ENCODE peak calls at places on chromosome 10, in four cellular contexts. J is lung, X is fibroblast of mammary gland, R is left ventricle myocardium inferior. L is an unnamed sample.

GRCh38 chr10:80165173-80165572 is 32.6 kb downstream of the PLAC9 start:
- DNase-seq in X (peak), J (no peak), R (no peak), L (no peak)

GRCh38 chr10:69901623-69902505 is 100.2 kb downstream of the COL13A1 start:
- DNase-seq in R (no peak), X (peak), J (peak), L (no peak)

GRCh38 chr10:11424456-11425287 is 186.8 kb downstream of the USP6NL start:
- DNase-seq in J (peak), X (peak), R (peak), L (no peak)

GRCh38 chr10:88076027-88076880 is 212.8 kb downstream of the PTEN start:
- DNase-seq in R (no peak), X (no peak), J (no peak), L (no peak)

GRCh38 chr10:58618158-58618676 is 105.5 kb downstream of the BICC1 start:
- DNase-seq in J (no peak), R (no peak), X (no peak), L (no peak)

GRCh38 chr10:34565934-34566333 is 249.2 kb downstream of the PARD3 start:
- DNase-seq in J (no peak), R (no peak), X (peak), L (no peak)

GRCh38 chr10:132411561-132412253 is 14.7 kb downstream of the PWWP2B start:
- DNase-seq in J (no peak), R (no peak), X (peak), L (no peak)

GRCh38 chr10:69757553-69758309 is 44.0 kb upstream of the COL13A1 start:
- DNase-seq in R (peak), J (no peak), X (peak), L (peak)

GRCh38 chr10:52316500-52316899 is 2.4 kb downstream of the DKK1 start:
- DNase-seq in J (no peak), R (no peak), X (no peak), L (no peak)

GRCh38 chr10:23994459-23995046 is 214.4 kb upstream of the KIAA1217 start:
- DNase-seq in R (peak), X (peak), J (peak), L (no peak)

GRCh38 chr10:7817984-7818294 is 366 bp upstream of the TAF3 start:
- DNase-seq in J (no peak), R (no peak), X (no peak), L (no peak)

GRCh38 chr10:98361131-98361633 is 53.8 kb downstream of the PYROXD2 start:
- DNase-seq in X (peak), J (peak), R (peak), L (no peak)

GRCh38 chr10:58064714-58065528 is 202.8 kb downstream of the IPMK start:
- DNase-seq in J (no peak), R (no peak), X (peak), L (no peak)

GRCh38 chr10:130686680-130687300 is 550.6 kb downstream of the GLRX3 start:
- DNase-seq in J (no peak), R (no peak), X (no peak), L (no peak)

GRCh38 chr10:79253704-79254103 is 93.6 kb upstream of the PPIF start:
- DNase-seq in R (no peak), X (no peak), J (no peak), L (no peak)

GRCh38 chr10:97042716-97043562 is 142.8 kb downstream of the SLIT1 start:
- DNase-seq in X (no peak), J (no peak), R (no peak), L (no peak)
- TF ChIP-seq CTCF in X (no peak), J (no peak), R (no peak), L (no peak)

DNA sequence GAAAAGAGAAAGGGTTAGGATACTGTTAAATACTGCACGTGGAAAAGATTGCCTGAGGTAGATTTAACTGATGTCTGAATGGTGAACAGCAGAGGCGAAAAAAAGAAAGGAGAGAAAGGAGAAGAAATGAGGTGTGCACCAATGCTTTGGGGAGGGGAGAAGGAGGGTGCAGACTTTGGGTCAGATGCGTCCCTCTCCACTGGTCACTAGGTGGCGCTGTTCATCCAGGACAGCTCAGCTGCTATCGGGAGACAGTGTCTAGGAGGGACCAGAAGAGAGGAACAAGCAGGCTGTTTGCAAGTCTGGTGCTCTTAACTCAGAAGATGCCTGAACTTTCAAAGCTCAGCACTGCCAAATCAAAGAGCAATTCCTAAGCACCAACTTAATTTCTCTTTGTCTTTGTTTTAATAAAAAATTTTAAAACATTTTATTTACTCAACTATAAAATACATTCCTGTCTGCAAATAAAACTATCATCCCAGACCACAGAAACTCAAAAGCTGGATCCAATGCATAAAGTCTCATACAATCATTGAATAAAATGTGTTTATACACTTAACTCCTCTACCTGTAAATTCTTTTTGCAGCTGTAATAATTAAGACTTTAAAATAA is 83.9 kb upstream of the PDLIM1 start:
- DNase-seq in R (peak), J (peak), X (peak), L (peak)
- TF ChIP-seq CTCF in R (peak), J (peak), X (peak), L (peak)

DNA sequence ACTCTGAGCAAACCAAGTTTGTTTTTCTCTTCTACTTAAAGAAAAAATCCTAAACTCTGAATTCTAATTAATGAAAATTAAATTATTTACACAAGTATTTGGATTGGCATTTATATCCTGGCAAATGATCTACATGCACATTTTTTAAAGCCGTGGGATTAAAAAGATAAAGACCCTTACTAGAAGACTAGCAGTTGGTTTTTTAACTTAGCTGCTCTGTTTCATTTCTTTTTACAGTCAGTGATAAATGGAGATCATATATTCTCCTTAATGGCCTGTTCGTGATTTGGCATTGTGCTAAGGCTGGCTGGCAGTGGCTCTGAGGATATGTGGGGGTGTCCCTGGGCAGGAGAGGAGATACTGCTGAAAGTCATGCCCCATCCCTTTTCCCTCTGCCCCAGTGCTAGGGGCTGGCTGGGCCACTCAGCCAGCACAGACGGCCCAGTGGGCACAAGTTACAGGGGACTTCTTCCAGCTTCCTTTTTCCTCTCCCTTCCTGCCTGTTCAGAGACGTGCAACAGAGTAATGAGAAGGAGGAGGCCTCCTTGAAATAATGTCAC is 341.7 kb downstream of the PRPF18 start:
- DNase-seq in R (no peak), X (no peak), J (no peak), L (no peak)
- TF ChIP-seq CTCF in R (no peak), X (no peak), J (no peak), L (no peak)

DNA sequence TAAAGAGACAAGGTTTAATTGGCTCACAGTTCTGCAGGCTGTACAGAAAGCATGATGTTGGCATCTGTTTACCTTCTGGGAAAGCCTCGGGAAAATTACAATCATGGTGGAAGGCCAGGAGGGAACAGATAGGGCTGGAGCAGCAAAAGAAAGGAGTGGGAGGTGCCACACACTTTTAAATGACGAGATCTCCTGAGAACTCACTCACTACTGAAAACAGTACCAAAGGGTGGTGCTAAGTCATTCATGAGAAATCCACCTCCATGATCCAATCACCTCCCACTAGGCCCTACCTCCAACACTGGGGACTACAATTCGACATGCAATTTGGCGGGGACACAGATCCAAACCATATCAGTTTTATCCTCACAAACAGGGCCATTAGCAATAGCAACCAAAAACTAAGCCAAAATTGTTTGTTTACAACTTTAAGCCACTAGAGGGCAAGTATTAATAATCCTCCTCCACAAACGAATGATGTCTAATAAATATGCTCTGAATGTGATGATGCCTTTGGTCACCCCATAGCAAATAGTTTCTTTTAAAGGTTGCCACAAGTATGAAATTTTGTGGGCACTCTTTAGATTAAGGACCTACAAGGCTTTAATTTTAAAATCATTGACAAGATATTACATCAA is 129.2 kb upstream of the NRBF2 start:
- DNase-seq in J (no peak), X (peak), R (no peak), L (no peak)
- TF ChIP-seq CTCF in J (no peak), X (peak), R (peak), L (peak)